ENCODE peak calls at places on chromosomes 3 and 15, in four cellular contexts. S is CD4-positive, alpha-beta T cell; I is IMR-90; L is psoas muscle. P is an unnamed sample.

GRCh38 chr3:155233213-155233612 is 60.3 kb downstream of the STRIT1 start:
- DNase-seq in S (no peak), I (peak; percentile 81), L (peak; percentile 58), P (peak; percentile 41)

GRCh38 chr3:181326637-181327223 is 337.2 kb upstream of the DNAJC19 start:
- DNase-seq in S (no peak), I (no peak), L (no peak), P (no peak)

GRCh38 chr15:66131831-66132230 is 121.7 kb downstream of the MEGF11 start:
- DNase-seq in S (no peak), I (no peak), L (no peak), P (no peak)

GRCh38 chr3:170585937-170586310 is at the start of gene SLC7A14:
- DNase-seq in S (no peak), I (peak; percentile 21), L (no peak), P (peak; percentile 26)

GRCh38 chr15:43939070-43939469 is 112.3 kb downstream of the WDR76 start:
- DNase-seq in S (no peak), I (peak; percentile 33), L (no peak), P (no peak)

GRCh38 chr3:129239992-129240391 is 9.4 kb upstream of the COPG1 start:
- DNase-seq in S (no peak), I (no peak), L (no peak), P (no peak)

GRCh38 chr3:142645236-142645793 is 49.1 kb downstream of the PLS1 start:
- DNase-seq in S (no peak), I (peak; percentile 35), L (no peak), P (no peak)

GRCh38 chr3:108125550-108126071 is 34.8 kb upstream of the CD47 start:
- DNase-seq in S (peak; percentile 29), I (no peak), L (no peak), P (no peak)

GRCh38 chr3:122626515-122627180 is 49.2 kb downstream of the PARP15 start:
- DNase-seq in S (no peak), I (no peak), L (no peak), P (no peak)

GRCh38 chr3:194870394-194871110 is 184.9 kb downstream of the FAM43A start:
- DNase-seq in S (no peak), I (peak; percentile 31), L (no peak), P (no peak)

GRCh38 chr3:73580343-73580742 is 44.4 kb downstream of the PDZRN3 start:
- DNase-seq in S (no peak), I (peak; percentile 100), L (no peak), P (no peak)

GRCh38 chr3:144244662-144245061 is 273.0 kb downstream of the DIPK2A start:
- DNase-seq in S (no peak), I (no peak), L (no peak), P (no peak)

GRCh38 chr3:179898024-179898423 is 138.7 kb downstream of the PEX5L start:
- DNase-seq in S (no peak), I (peak; percentile 55), L (no peak), P (no peak)

GRCh38 chr3:46733026-46733800 is 15.5 kb upstream of the PRSS50 start:
- DNase-seq in S (no peak), I (no peak), L (no peak), P (no peak)

GRCh38 chr3:119579366-119580147 is at the start of gene ADPRH:
- DNase-seq in S (peak; percentile 24), I (peak; percentile 17), L (peak; percentile 87), P (peak; percentile 16)

GRCh38 chr15:30990036-30990435 is 1.4 kb downstream of the MTMR10 start:
- DNase-seq in S (no peak), I (no peak), L (no peak), P (no peak)

GRCh38 chr3:31213869-31214486 is 318.7 kb upstream of the STT3B start:
- DNase-seq in S (no peak), I (no peak), L (no peak), P (no peak)

GRCh38 chr15:40238927-40239591 is at the start of gene PAK6:
- DNase-seq in S (no peak), I (peak; percentile 53), L (no peak), P (peak; percentile 27)

GRCh38 chr15:99249270-99249817 is at the start of gene TTC23:
- DNase-seq in S (no peak), I (peak; percentile 89), L (no peak), P (peak; percentile 14)

GRCh38 chr3:65412591-65412990 is 626.1 kb downstream of the MAGI1 start:
- DNase-seq in S (no peak), I (no peak), L (peak; percentile 25), P (no peak)

GRCh38 chr3:50321844-50322385 is 630 bp downstream of the HYAL2 start:
- DNase-seq in S (no peak), I (no peak), L (no peak), P (no peak)

GRCh38 chr3:106577241-106577640 is 708.4 kb upstream of the CBLB start:
- DNase-seq in S (no peak), I (no peak), L (no peak), P (no peak)

GRCh38 chr15:99096894-99097426 is 7.9 kb upstream of the SYNM start:
- DNase-seq in S (no peak), I (no peak), L (no peak), P (no peak)

GRCh38 chr3:82294609-82295008 is 533.2 kb upstream of the GBE1 start:
- DNase-seq in S (no peak), I (no peak), L (no peak), P (no peak)

GRCh38 chr3:94336076-94336741 is 273.3 kb downstream of the NSUN3 start:
- DNase-seq in S (no peak), I (peak; percentile 70), L (no peak), P (no peak)

GRCh38 chr3:66397745-66398144 is 103.1 kb downstream of the LRIG1 start:
- DNase-seq in S (no peak), I (peak; percentile 34), L (peak; percentile 39), P (no peak)

GRCh38 chr3:10883478-10884234 is 67.6 kb downstream of the SLC6A11 start:
- DNase-seq in S (no peak), I (peak; percentile 3), L (no peak), P (peak; percentile 4)

GRCh38 chr15:51191072-51191665 is 96.5 kb upstream of the TNFAIP8L3 start:
- DNase-seq in S (no peak), I (no peak), L (peak; percentile 23), P (no peak)

GRCh38 chr15:99385865-99386264 is 134.6 kb downstream of the LRRC28 start:
- DNase-seq in S (no peak), I (peak; percentile 52), L (peak; percentile 58), P (no peak)

GRCh38 chr3:174862101-174862500 is 3.0 kb downstream of the NAALADL2 start:
- DNase-seq in S (no peak), I (no peak), L (no peak), P (no peak)

GRCh38 chr3:146454796-146455195 is 14.6 kb downstream of the PLSCR2 start:
- DNase-seq in S (no peak), I (peak; percentile 27), L (no peak), P (no peak)

GRCh38 chr15:62846805-62847481 is 195.6 kb upstream of the TPM1 start:
- DNase-seq in S (no peak), I (no peak), L (no peak), P (no peak)

GRCh38 chr15:62850318-62850717 is 192.2 kb upstream of the TPM1 start:
- DNase-seq in S (no peak), I (no peak), L (no peak), P (no peak)

GRCh38 chr15:62849316-62850129 is 193.0 kb upstream of the TPM1 start:
- DNase-seq in S (no peak), I (no peak), L (no peak), P (no peak)

GRCh38 chr15:62847900-62848489 is 194.6 kb upstream of the TPM1 start:
- DNase-seq in S (peak; percentile 7), I (peak; percentile 54), L (peak; percentile 75), P (no peak)

GRCh38 chr15:62848631-62849050 is 193.9 kb upstream of the TPM1 start:
- DNase-seq in S (no peak), I (peak; percentile 48), L (no peak), P (no peak)
- H3K27ac ChIP-seq in S (no peak overlapping the region), I (no peak overlapping the region), L (no peak overlapping the region), P (no peak overlapping the region)

DNA sequence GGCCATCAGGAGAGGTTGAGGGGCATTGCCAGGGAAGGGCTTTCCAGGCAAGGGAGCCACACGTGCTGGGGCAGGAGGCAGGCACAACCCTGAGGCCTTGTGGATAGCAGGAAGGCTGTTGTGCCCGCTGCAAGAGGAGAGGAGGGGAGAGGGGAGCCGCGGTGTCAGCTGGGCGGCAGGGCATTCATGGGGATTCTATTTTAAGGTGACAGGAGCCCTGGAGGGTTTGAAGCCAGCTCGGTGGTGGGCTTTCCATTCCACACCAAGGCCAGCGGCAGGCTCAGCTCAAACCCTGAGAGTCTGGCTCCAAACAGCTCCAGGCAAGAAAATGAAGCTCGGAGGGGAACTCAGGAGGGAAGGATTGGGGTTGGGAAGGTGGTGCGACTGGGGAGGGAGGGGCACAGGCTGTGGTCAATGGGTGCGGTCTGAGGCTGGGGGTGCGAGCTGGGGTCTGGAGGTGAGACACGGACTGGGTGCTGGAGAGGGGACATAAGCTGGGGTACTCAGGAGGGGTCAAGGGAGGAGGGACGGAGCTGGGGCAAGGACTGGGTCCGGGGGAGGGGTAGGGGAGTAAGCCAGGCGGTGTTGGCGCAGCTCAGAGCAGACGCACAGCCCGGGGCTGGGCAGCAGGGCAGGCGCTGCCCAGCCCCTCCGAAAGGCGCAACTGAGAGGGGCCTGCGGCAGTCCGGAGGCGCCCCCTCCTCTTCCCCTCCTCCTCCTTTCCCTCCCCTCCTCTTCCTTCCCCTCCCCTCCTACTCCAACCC is 43.4 kb downstream of the TPRA1 start:
- DNase-seq in S (no peak), I (no peak), L (no peak), P (no peak)
- H3K27ac ChIP-seq in S (no peak overlapping the region), I (no peak overlapping the region), L (peak overlapping the region; percentile 70), P (peak overlapping the region; percentile 53)

DNA sequence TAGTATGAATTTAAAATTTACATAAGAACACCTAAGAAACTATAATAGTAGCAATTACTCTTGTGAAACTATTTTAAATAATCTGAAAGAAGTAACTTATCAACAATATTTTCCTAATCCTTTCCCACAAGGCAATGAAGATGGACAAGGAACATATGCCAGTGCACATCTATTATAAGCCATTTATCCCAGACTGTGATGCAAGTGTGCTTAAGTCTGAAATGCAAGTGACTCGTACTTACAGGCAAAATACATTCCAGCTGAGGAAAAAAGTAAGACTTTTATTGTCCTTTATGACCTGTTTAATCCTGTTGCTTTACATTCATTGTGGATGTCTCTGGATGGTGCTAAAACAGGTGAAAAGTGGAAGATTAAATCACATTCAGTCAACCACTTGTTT is 709.4 kb downstream of the ZNF385D start:
- DNase-seq in S (no peak), I (no peak), L (no peak), P (no peak)
- H3K27ac ChIP-seq in S (no peak overlapping the region), I (no peak overlapping the region), L (no peak overlapping the region), P (no peak overlapping the region)

DNA sequence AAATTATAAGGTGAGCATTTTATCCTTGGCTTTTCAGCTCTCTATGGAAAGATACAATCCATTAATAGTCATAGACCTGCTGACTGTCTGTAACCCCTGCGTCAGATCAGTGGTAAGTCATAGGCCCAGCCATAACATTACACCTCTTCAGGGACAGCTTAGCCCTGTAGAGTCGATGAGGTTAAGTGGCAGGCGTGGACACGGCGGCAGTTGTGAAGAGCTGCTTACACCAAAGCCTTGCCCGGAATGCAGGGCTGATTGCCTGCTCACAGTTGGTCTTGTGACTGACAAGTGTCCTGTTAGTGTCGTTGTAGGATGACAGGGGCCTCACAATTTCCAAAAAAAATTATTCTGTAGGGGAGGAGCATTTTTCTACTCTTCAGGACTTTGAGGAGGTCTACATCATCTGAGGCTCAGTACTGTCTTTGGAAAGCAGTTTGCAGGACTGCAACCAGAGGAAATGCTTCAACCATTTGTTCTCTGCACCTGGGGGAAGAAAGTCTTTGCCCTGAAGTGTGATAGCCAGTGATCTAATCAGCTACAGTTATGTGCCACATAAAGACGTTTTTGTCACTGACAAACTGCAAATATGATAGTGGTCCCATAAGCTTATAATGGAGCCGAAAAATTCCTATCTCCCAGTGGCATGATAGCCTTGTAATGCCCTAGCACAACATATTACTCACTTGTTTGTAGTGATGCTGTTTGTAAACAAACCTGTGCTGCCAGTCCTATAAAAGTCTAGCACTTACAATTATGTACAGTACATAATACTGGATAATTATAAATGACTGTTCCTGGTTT is 14.9 kb upstream of the SELENOT start:
- DNase-seq in S (no peak), I (no peak), L (no peak), P (no peak)
- H3K27ac ChIP-seq in S (no peak overlapping the region), I (no peak overlapping the region), L (peak overlapping the region; percentile 17), P (no peak overlapping the region)

P was measured in substantia nigra.